ENCODE peak calls at places on chromosome 4, in nine cellular contexts. One of them, this sample, is unnamed.

GRCh38 chr4:8862800-8863758 is 8.6 kb downstream of the HMX1 start:
- DNase-seq in NCI-H345: no peak
- DNase-seq in HEK293T: no peak
- DNase-seq in HTR-8/SVneo: no peak
- DNase-seq in NCI-H1092 treated with DMSO at 0.1 percent for 48 hours: no peak
- DNase-seq in head of caudate nucleus: no peak
- DNase-seq in NCI-H82: no peak
- DNase-seq in mucosa of descending colon: no peak
- DNase-seq in AG09309: no peak
- DNase-seq in this sample: no peak

GRCh38 chr4:111208970-111209369 is 586.1 kb upstream of the PITX2 start:
- DNase-seq in NCI-H345: no peak
- DNase-seq in AG09309: no peak
- DNase-seq in HEK293T: no peak
- DNase-seq in mucosa of descending colon: no peak
- DNase-seq in HTR-8/SVneo: no peak
- DNase-seq in NCI-H1092 treated with DMSO at 0.1 percent for 48 hours: no peak
- DNase-seq in head of caudate nucleus: no peak
- DNase-seq in NCI-H82: no peak
- DNase-seq in this sample: no peak

GRCh38 chr4:177119021-177119461 is 190.6 kb upstream of the NEIL3 start:
- DNase-seq in HTR-8/SVneo: no peak
- DNase-seq in head of caudate nucleus: no peak
- DNase-seq in NCI-H82: no peak
- DNase-seq in NCI-H345: no peak
- DNase-seq in NCI-H1092 treated with DMSO at 0.1 percent for 48 hours: no peak
- DNase-seq in AG09309: peak
- DNase-seq in mucosa of descending colon: no peak
- DNase-seq in HEK293T: no peak
- DNase-seq in this sample: no peak

GRCh38 chr4:184536881-184537248 is 62.5 kb upstream of the IRF2 start:
- DNase-seq in NCI-H82: no peak
- DNase-seq in mucosa of descending colon: no peak
- DNase-seq in HEK293T: no peak
- DNase-seq in HTR-8/SVneo: no peak
- DNase-seq in head of caudate nucleus: no peak
- DNase-seq in NCI-H345: no peak
- DNase-seq in AG09309: no peak
- DNase-seq in NCI-H1092 treated with DMSO at 0.1 percent for 48 hours: no peak
- DNase-seq in this sample: no peak

GRCh38 chr4:15971068-15971801 is 8.3 kb upstream of the FGFBP2 start:
- DNase-seq in mucosa of descending colon: no peak
- DNase-seq in NCI-H1092 treated with DMSO at 0.1 percent for 48 hours: no peak
- DNase-seq in HEK293T: no peak
- DNase-seq in HTR-8/SVneo: no peak
- DNase-seq in NCI-H82: no peak
- DNase-seq in NCI-H345: no peak
- DNase-seq in head of caudate nucleus: no peak
- DNase-seq in AG09309: no peak
- DNase-seq in this sample: no peak

GRCh38 chr4:57053508-57053907 is 56.7 kb downstream of the IGFBP7 start:
- DNase-seq in NCI-H345: no peak
- DNase-seq in mucosa of descending colon: no peak
- DNase-seq in HTR-8/SVneo: no peak
- DNase-seq in NCI-H1092 treated with DMSO at 0.1 percent for 48 hours: no peak
- DNase-seq in HEK293T: no peak
- DNase-seq in NCI-H82: no peak
- DNase-seq in AG09309: no peak
- DNase-seq in head of caudate nucleus: no peak
- DNase-seq in this sample: no peak

GRCh38 chr4:48604527-48604926 is 114.5 kb downstream of the ZAR1 start:
- DNase-seq in HEK293T: no peak
- DNase-seq in NCI-H1092 treated with DMSO at 0.1 percent for 48 hours: peak
- DNase-seq in head of caudate nucleus: no peak
- DNase-seq in mucosa of descending colon: no peak
- DNase-seq in AG09309: no peak
- DNase-seq in HTR-8/SVneo: no peak
- DNase-seq in NCI-H345: no peak
- DNase-seq in NCI-H82: no peak
- DNase-seq in this sample: no peak

GRCh38 chr4:99209671-99210070 is 9.4 kb downstream of the ADH6 start:
- DNase-seq in NCI-H82: no peak
- DNase-seq in HTR-8/SVneo: no peak
- DNase-seq in AG09309: no peak
- DNase-seq in head of caudate nucleus: no peak
- DNase-seq in NCI-H1092 treated with DMSO at 0.1 percent for 48 hours: no peak
- DNase-seq in mucosa of descending colon: no peak
- DNase-seq in HEK293T: no peak
- DNase-seq in NCI-H345: no peak
- DNase-seq in this sample: peak

GRCh38 chr4:40152642-40153041 is 44.2 kb upstream of the RHOH start:
- DNase-seq in HTR-8/SVneo: no peak
- DNase-seq in HEK293T: no peak
- DNase-seq in NCI-H82: no peak
- DNase-seq in AG09309: no peak
- DNase-seq in NCI-H1092 treated with DMSO at 0.1 percent for 48 hours: no peak
- DNase-seq in mucosa of descending colon: no peak
- DNase-seq in head of caudate nucleus: no peak
- DNase-seq in NCI-H345: no peak
- DNase-seq in this sample: no peak

GRCh38 chr4:150510176-150510875 is 71.6 kb upstream of the MAB21L2 start:
- DNase-seq in NCI-H82: no peak
- DNase-seq in HEK293T: no peak
- DNase-seq in mucosa of descending colon: no peak
- DNase-seq in head of caudate nucleus: no peak
- DNase-seq in AG09309: peak
- DNase-seq in HTR-8/SVneo: peak
- DNase-seq in NCI-H345: no peak
- DNase-seq in NCI-H1092 treated with DMSO at 0.1 percent for 48 hours: no peak
- DNase-seq in this sample: peak

GRCh38 chr4:152500798-152501434 is 35.0 kb downstream of the FBXW7 start:
- DNase-seq in AG09309: peak
- DNase-seq in HTR-8/SVneo: peak
- DNase-seq in HEK293T: peak
- DNase-seq in mucosa of descending colon: no peak
- DNase-seq in head of caudate nucleus: no peak
- DNase-seq in NCI-H1092 treated with DMSO at 0.1 percent for 48 hours: peak
- DNase-seq in NCI-H345: peak
- DNase-seq in NCI-H82: peak
- DNase-seq in this sample: peak

GRCh38 chr4:7030856-7031255 is 12.3 kb upstream of the TADA2B start:
- DNase-seq in HEK293T: no peak
- DNase-seq in NCI-H345: no peak
- DNase-seq in head of caudate nucleus: no peak
- DNase-seq in NCI-H82: no peak
- DNase-seq in mucosa of descending colon: no peak
- DNase-seq in NCI-H1092 treated with DMSO at 0.1 percent for 48 hours: no peak
- DNase-seq in HTR-8/SVneo: no peak
- DNase-seq in AG09309: no peak
- DNase-seq in this sample: no peak

GRCh38 chr4:19936471-19936870 is 315.2 kb upstream of the SLIT2 start:
- DNase-seq in NCI-H1092 treated with DMSO at 0.1 percent for 48 hours: no peak
- DNase-seq in NCI-H82: no peak
- DNase-seq in AG09309: peak
- DNase-seq in HTR-8/SVneo: no peak
- DNase-seq in head of caudate nucleus: no peak
- DNase-seq in NCI-H345: no peak
- DNase-seq in HEK293T: no peak
- DNase-seq in mucosa of descending colon: no peak
- DNase-seq in this sample: peak

GRCh38 chr4:65170768-65171514 is 499.3 kb downstream of the EPHA5 start:
- DNase-seq in HEK293T: no peak
- DNase-seq in mucosa of descending colon: no peak
- DNase-seq in HTR-8/SVneo: no peak
- DNase-seq in NCI-H345: no peak
- DNase-seq in NCI-H1092 treated with DMSO at 0.1 percent for 48 hours: no peak
- DNase-seq in head of caudate nucleus: no peak
- DNase-seq in NCI-H82: no peak
- DNase-seq in AG09309: no peak
- DNase-seq in this sample: no peak

GRCh38 chr4:134216436-134216835 is 14.8 kb upstream of the PABPC4L start:
- DNase-seq in mucosa of descending colon: no peak
- DNase-seq in NCI-H1092 treated with DMSO at 0.1 percent for 48 hours: no peak
- DNase-seq in AG09309: peak
- DNase-seq in NCI-H345: no peak
- DNase-seq in NCI-H82: no peak
- DNase-seq in HEK293T: no peak
- DNase-seq in HTR-8/SVneo: peak
- DNase-seq in head of caudate nucleus: no peak
- DNase-seq in this sample: no peak

GRCh38 chr4:138164218-138164617 is 77.9 kb downstream of the SLC7A11 start:
- DNase-seq in mucosa of descending colon: no peak
- DNase-seq in HEK293T: no peak
- DNase-seq in NCI-H345: no peak
- DNase-seq in NCI-H1092 treated with DMSO at 0.1 percent for 48 hours: no peak
- DNase-seq in AG09309: no peak
- DNase-seq in NCI-H82: peak
- DNase-seq in HTR-8/SVneo: no peak
- DNase-seq in head of caudate nucleus: no peak
- DNase-seq in this sample: no peak

GRCh38 chr4:8336412-8337075 is 67.0 kb downstream of the HTRA3 start:
- DNase-seq in HEK293T: no peak
- DNase-seq in head of caudate nucleus: no peak
- DNase-seq in NCI-H1092 treated with DMSO at 0.1 percent for 48 hours: no peak
- DNase-seq in mucosa of descending colon: no peak
- DNase-seq in NCI-H82: no peak
- DNase-seq in NCI-H345: no peak
- DNase-seq in AG09309: no peak
- DNase-seq in HTR-8/SVneo: peak
- DNase-seq in this sample: no peak

GRCh38 chr4:118284169-118284568 is 68.6 kb downstream of the PRSS12 start:
- DNase-seq in NCI-H1092 treated with DMSO at 0.1 percent for 48 hours: no peak
- DNase-seq in AG09309: no peak
- DNase-seq in mucosa of descending colon: no peak
- DNase-seq in NCI-H345: no peak
- DNase-seq in NCI-H82: no peak
- DNase-seq in HEK293T: no peak
- DNase-seq in HTR-8/SVneo: no peak
- DNase-seq in head of caudate nucleus: no peak
- DNase-seq in this sample: no peak

GRCh38 chr4:145034727-145035211 is 63.2 kb downstream of the ANAPC10 start:
- DNase-seq in AG09309: peak
- DNase-seq in NCI-H1092 treated with DMSO at 0.1 percent for 48 hours: no peak
- DNase-seq in HTR-8/SVneo: no peak
- DNase-seq in NCI-H345: no peak
- DNase-seq in mucosa of descending colon: no peak
- DNase-seq in HEK293T: no peak
- DNase-seq in NCI-H82: peak
- DNase-seq in head of caudate nucleus: no peak
- DNase-seq in this sample: peak

GRCh38 chr4:1244978-1245471 is 3.9 kb downstream of the CTBP1 start:
- DNase-seq in head of caudate nucleus: no peak
- DNase-seq in mucosa of descending colon: peak
- DNase-seq in AG09309: no peak
- DNase-seq in NCI-H82: no peak
- DNase-seq in HTR-8/SVneo: no peak
- DNase-seq in NCI-H345: no peak
- DNase-seq in NCI-H1092 treated with DMSO at 0.1 percent for 48 hours: no peak
- DNase-seq in HEK293T: no peak
- DNase-seq in this sample: no peak

GRCh38 chr4:173765731-173766130 is 235.7 kb upstream of the HAND2 start:
- DNase-seq in NCI-H82: no peak
- DNase-seq in NCI-H1092 treated with DMSO at 0.1 percent for 48 hours: no peak
- DNase-seq in AG09309: no peak
- DNase-seq in mucosa of descending colon: no peak
- DNase-seq in head of caudate nucleus: no peak
- DNase-seq in HEK293T: no peak
- DNase-seq in NCI-H345: no peak
- DNase-seq in HTR-8/SVneo: no peak
- DNase-seq in this sample: no peak

GRCh38 chr4:37917388-37917787 is 26.5 kb downstream of the TBC1D1 start:
- DNase-seq in AG09309: no peak
- DNase-seq in HEK293T: no peak
- DNase-seq in NCI-H1092 treated with DMSO at 0.1 percent for 48 hours: no peak
- DNase-seq in mucosa of descending colon: no peak
- DNase-seq in head of caudate nucleus: no peak
- DNase-seq in HTR-8/SVneo: no peak
- DNase-seq in NCI-H345: no peak
- DNase-seq in NCI-H82: no peak
- DNase-seq in this sample: no peak

GRCh38 chr4:154720618-154721267 is 23.1 kb upstream of the LRAT start:
- DNase-seq in mucosa of descending colon: no peak
- DNase-seq in HTR-8/SVneo: no peak
- DNase-seq in HEK293T: no peak
- DNase-seq in NCI-H82: no peak
- DNase-seq in AG09309: no peak
- DNase-seq in NCI-H1092 treated with DMSO at 0.1 percent for 48 hours: no peak
- DNase-seq in NCI-H345: no peak
- DNase-seq in head of caudate nucleus: peak
- DNase-seq in this sample: no peak

GRCh38 chr4:183142566-183143545 is 43.8 kb downstream of the WWC2 start:
- DNase-seq in HTR-8/SVneo: peak
- DNase-seq in mucosa of descending colon: no peak
- DNase-seq in AG09309: peak
- DNase-seq in HEK293T: peak
- DNase-seq in NCI-H82: peak
- DNase-seq in head of caudate nucleus: no peak
- DNase-seq in NCI-H1092 treated with DMSO at 0.1 percent for 48 hours: peak
- DNase-seq in NCI-H345: peak
- DNase-seq in this sample: no peak

GRCh38 chr4:16626945-16627344 is 271.5 kb downstream of the LDB2 start:
- DNase-seq in mucosa of descending colon: no peak
- DNase-seq in NCI-H82: no peak
- DNase-seq in AG09309: peak
- DNase-seq in HTR-8/SVneo: peak
- DNase-seq in head of caudate nucleus: no peak
- DNase-seq in NCI-H1092 treated with DMSO at 0.1 percent for 48 hours: no peak
- DNase-seq in HEK293T: no peak
- DNase-seq in NCI-H345: no peak
- DNase-seq in this sample: peak

GRCh38 chr4:136861081-136861480 is 671.2 kb downstream of the PCDH18 start:
- DNase-seq in NCI-H345: no peak
- DNase-seq in NCI-H1092 treated with DMSO at 0.1 percent for 48 hours: no peak
- DNase-seq in NCI-H82: no peak
- DNase-seq in head of caudate nucleus: no peak
- DNase-seq in HTR-8/SVneo: no peak
- DNase-seq in HEK293T: no peak
- DNase-seq in mucosa of descending colon: no peak
- DNase-seq in AG09309: no peak
- DNase-seq in this sample: no peak

GRCh38 chr4:95510145-95510544 is 38.6 kb downstream of the UNC5C start:
- DNase-seq in NCI-H82: peak
- DNase-seq in NCI-H1092 treated with DMSO at 0.1 percent for 48 hours: peak
- DNase-seq in head of caudate nucleus: no peak
- DNase-seq in AG09309: no peak
- DNase-seq in HEK293T: no peak
- DNase-seq in NCI-H345: no peak
- DNase-seq in mucosa of descending colon: no peak
- DNase-seq in HTR-8/SVneo: no peak
- DNase-seq in this sample: no peak

GRCh38 chr4:48943387-48943786 is 36.8 kb upstream of the OCIAD2 start:
- DNase-seq in HTR-8/SVneo: no peak
- DNase-seq in NCI-H345: no peak
- DNase-seq in mucosa of descending colon: no peak
- DNase-seq in HEK293T: peak
- DNase-seq in NCI-H1092 treated with DMSO at 0.1 percent for 48 hours: no peak
- DNase-seq in head of caudate nucleus: no peak
- DNase-seq in NCI-H82: peak
- DNase-seq in AG09309: no peak
- DNase-seq in this sample: no peak

GRCh38 chr4:124738994-124739393 is 26.5 kb upstream of the ANKRD50 start:
- DNase-seq in head of caudate nucleus: no peak
- DNase-seq in HTR-8/SVneo: no peak
- DNase-seq in mucosa of descending colon: no peak
- DNase-seq in AG09309: no peak
- DNase-seq in NCI-H345: no peak
- DNase-seq in NCI-H82: no peak
- DNase-seq in NCI-H1092 treated with DMSO at 0.1 percent for 48 hours: no peak
- DNase-seq in HEK293T: no peak
- DNase-seq in this sample: no peak

This sample was measured in hepatic stellate cell.